ENCODE peak calls at places on chromosomes 13 and 19, in nine cellular contexts. B, W, H, A, Y, O, C, Q and K are unnamed samples.

GRCh38 chr13:47484564-47484963 is 516.5 kb downstream of the SUCLA2 start:
- DNase-seq in B (no peak), W (no peak), H (no peak), A (no peak), Y (no peak), O (no peak), C (no peak), Q (no peak), K (peak)

GRCh38 chr13:39960206-39960605 is 304.7 kb downstream of the COG6 start:
- DNase-seq in B (no peak), W (no peak), H (no peak), A (no peak), Y (no peak), O (no peak), C (no peak), Q (no peak), K (no peak)

GRCh38 chr13:111327701-111328100 is 7.3 kb downstream of the TEX29 start:
- DNase-seq in B (no peak), W (no peak), H (no peak), A (no peak), Y (no peak), O (no peak), C (no peak), Q (no peak), K (no peak)

GRCh38 chr13:29925457-29925856 is 75.0 kb upstream of the UBL3 start:
- DNase-seq in B (peak), W (peak), H (no peak), A (no peak), Y (no peak), O (no peak), C (no peak), Q (no peak), K (peak)

GRCh38 chr19:48757741-48758144 is 2.4 kb downstream of the FGF21 start:
- DNase-seq in B (no peak), W (no peak), H (no peak), A (no peak), Y (no peak), O (no peak), C (no peak), Q (no peak), K (no peak)

GRCh38 chr13:32025730-32026129 is 5.8 kb upstream of the FRY start:
- DNase-seq in B (no peak), W (no peak), H (no peak), A (no peak), Y (no peak), O (no peak), C (no peak), Q (no peak), K (no peak)

GRCh38 chr13:41520699-41521630 is 63.6 kb downstream of the RGCC start:
- DNase-seq in B (no peak), W (no peak), H (no peak), A (no peak), Y (no peak), O (no peak), C (no peak), Q (no peak), K (no peak)

GRCh38 chr13:73913043-73913740 is 221.0 kb downstream of the KLF12 start:
- DNase-seq in B (no peak), W (no peak), H (no peak), A (no peak), Y (no peak), O (no peak), C (no peak), Q (no peak), K (peak)

GRCh38 chr13:41492432-41493267 is 35.3 kb downstream of the RGCC start:
- DNase-seq in B (no peak), W (no peak), H (peak), A (peak), Y (no peak), O (no peak), C (no peak), Q (no peak), K (no peak)

GRCh38 chr13:102091231-102091630 is 310.6 kb downstream of the FGF14 start:
- DNase-seq in B (peak), W (no peak), H (no peak), A (no peak), Y (no peak), O (peak), C (no peak), Q (no peak), K (no peak)

GRCh38 chr13:97743946-97744345 is 209.5 kb upstream of the IPO5 start:
- DNase-seq in B (no peak), W (no peak), H (no peak), A (no peak), Y (no peak), O (no peak), C (no peak), Q (no peak), K (peak)

GRCh38 chr13:27791146-27791900 is 960 bp upstream of the GSX1 start:
- DNase-seq in B (no peak), W (no peak), H (no peak), A (no peak), Y (no peak), O (no peak), C (no peak), Q (no peak), K (no peak)

GRCh38 chr13:78589206-78589605 is 14.1 kb downstream of the POU4F1 start:
- DNase-seq in B (peak), W (no peak), H (no peak), A (no peak), Y (no peak), O (peak), C (no peak), Q (no peak), K (no peak)

GRCh38 chr13:93775507-93776108 is 549.0 kb downstream of the GPC6 start:
- DNase-seq in B (no peak), W (no peak), H (no peak), A (no peak), Y (no peak), O (no peak), C (no peak), Q (no peak), K (peak)

GRCh38 chr19:18637644-18638630 is 1.1 kb downstream of the KLHL26 start:
- DNase-seq in B (peak), W (no peak), H (no peak), A (no peak), Y (no peak), O (no peak), C (no peak), Q (peak), K (no peak)

GRCh38 chr13:20118268-20119140 is 42.3 kb downstream of the GJA3 start:
- DNase-seq in B (peak), W (peak), H (peak), A (peak), Y (no peak), O (peak), C (no peak), Q (peak), K (no peak)

GRCh38 chr13:76638882-76639281 is 247.3 kb downstream of the KCTD12 start:
- DNase-seq in B (no peak), W (no peak), H (no peak), A (no peak), Y (no peak), O (no peak), C (no peak), Q (no peak), K (no peak)

GRCh38 chr13:41427700-41428099 is 29.6 kb upstream of the RGCC start:
- DNase-seq in B (no peak), W (no peak), H (no peak), A (peak), Y (no peak), O (no peak), C (no peak), Q (no peak), K (no peak)

GRCh38 chr19:7191946-7192691 is 102.1 kb downstream of the INSR start:
- DNase-seq in B (no peak), W (no peak), H (peak), A (peak), Y (no peak), O (no peak), C (peak), Q (no peak), K (no peak)

GRCh38 chr19:55591555-55591954 is 7.8 kb downstream of the FIZ1 start:
- DNase-seq in B (peak), W (no peak), H (no peak), A (no peak), Y (no peak), O (no peak), C (no peak), Q (no peak), K (no peak)

GRCh38 chr13:94784066-94784465 is 71.7 kb upstream of the SOX21 start:
- DNase-seq in B (no peak), W (no peak), H (no peak), A (no peak), Y (no peak), O (no peak), C (no peak), Q (no peak), K (peak)

GRCh38 chr19:37998801-37999308 is 91.8 kb downstream of the SIPA1L3 start:
- DNase-seq in B (no peak), W (no peak), H (no peak), A (no peak), Y (no peak), O (no peak), C (no peak), Q (no peak), K (no peak)

GRCh38 chr13:79222427-79223205 is 183.4 kb downstream of the RBM26 start:
- DNase-seq in B (no peak), W (no peak), H (no peak), A (no peak), Y (no peak), O (no peak), C (no peak), Q (no peak), K (no peak)

GRCh38 chr13:100789481-100789880 is 114.9 kb upstream of the TMTC4 start:
- DNase-seq in B (no peak), W (no peak), H (no peak), A (no peak), Y (no peak), O (no peak), C (no peak), Q (peak), K (peak)

GRCh38 chr13:92224052-92224821 is 825.8 kb downstream of the GPC5 start:
- DNase-seq in B (no peak), W (no peak), H (no peak), A (no peak), Y (peak), O (no peak), C (no peak), Q (no peak), K (peak)

GRCh38 chr13:99226493-99226892 is 25.8 kb downstream of the UBAC2 start:
- DNase-seq in B (no peak), W (no peak), H (no peak), A (no peak), Y (no peak), O (no peak), C (no peak), Q (no peak), K (no peak)

GRCh38 chr19:33393286-33394005 is 19.9 kb downstream of the CEBPG start:
- DNase-seq in B (no peak), W (peak), H (no peak), A (no peak), Y (no peak), O (no peak), C (no peak), Q (no peak), K (no peak)